ENCODE peak calls at places on chromosome 9, in eight cellular contexts. R is tibial artery; W is GM23248; V is naive thymus-derived CD4-positive, alpha-beta T cell; E is substantia nigra; J is aorta; F is RWPE1; H is heart right ventricle. I is an unnamed sample.

GRCh38 chr9:126612813-126613641 is 701 bp upstream of the LMX1B start:
- DNase-seq in J (peak), E (no peak), H (no peak), W (peak), R (no peak), V (no peak), F (no peak), I (peak)

GRCh38 chr9:109602987-109603386 is 104.9 kb upstream of the PTPN3 start:
- DNase-seq in W (peak), E (no peak), R (no peak), F (no peak), H (no peak), J (no peak), V (no peak), I (no peak)

GRCh38 chr9:127931092-127931881 is 710 bp upstream of the PIP5KL1 start:
- DNase-seq in H (no peak), W (peak), R (no peak), E (no peak), J (no peak), F (peak), V (no peak), I (no peak)

GRCh38 chr9:35920004-35920658 is 10.8 kb downstream of the SPAAR start:
- DNase-seq in F (no peak), E (no peak), W (peak), H (no peak), V (no peak), R (no peak), J (no peak), I (no peak)

GRCh38 chr9:73280113-73280512 is 128.4 kb downstream of the ANXA1 start:
- DNase-seq in W (no peak), F (no peak), E (no peak), J (no peak), H (no peak), V (no peak), R (no peak), I (no peak)

GRCh38 chr9:125189011-125189360 is 617 bp downstream of the PPP6C start:
- DNase-seq in W (peak), E (no peak), F (peak), J (peak), H (peak), V (peak), R (no peak), I (no peak)

GRCh38 chr9:109108318-109108717 is 11.4 kb downstream of the TMEM245 start:
- DNase-seq in W (peak), F (no peak), R (no peak), H (no peak), E (no peak), V (no peak), J (no peak), I (no peak)

GRCh38 chr9:31355159-31355882 is 1029.1 kb upstream of the ACO1 start:
- DNase-seq in J (no peak), V (no peak), W (no peak), E (no peak), F (no peak), R (no peak), H (no peak), I (no peak)

GRCh38 chr9:122789256-122790046 is 718 bp downstream of the OR5C1 start:
- DNase-seq in R (no peak), E (no peak), J (no peak), H (no peak), F (no peak), W (no peak), V (no peak), I (peak)

GRCh38 chr9:84703793-84704192 is 34.3 kb downstream of the NTRK2 start:
- DNase-seq in H (no peak), R (no peak), W (no peak), V (no peak), E (no peak), F (no peak), J (no peak), I (no peak)

GRCh38 chr9:99264070-99264469 is 42.0 kb downstream of the SEC61B start:
- DNase-seq in H (no peak), F (no peak), R (no peak), E (no peak), J (no peak), W (peak), V (no peak), I (no peak)

GRCh38 chr9:110835404-110835803 is 166.8 kb downstream of the MUSK start:
- DNase-seq in R (no peak), E (no peak), H (no peak), V (no peak), J (no peak), W (peak), F (peak), I (no peak)

GRCh38 chr9:113220467-113221002 is 542 bp downstream of the FKBP15 start:
- DNase-seq in W (peak), J (no peak), V (no peak), R (no peak), E (no peak), H (no peak), F (peak), I (no peak)

GRCh38 chr9:121581775-121582600 is 69.4 kb upstream of the DAB2IP start:
- DNase-seq in V (no peak), R (no peak), F (no peak), E (peak), W (no peak), H (no peak), J (no peak), I (no peak)

GRCh38 chr9:18296702-18297531 is 177.0 kb upstream of the ADAMTSL1 start:
- DNase-seq in H (no peak), E (no peak), F (no peak), J (no peak), V (no peak), R (no peak), W (peak), I (no peak)

GRCh38 chr9:104856413-104856941 is 71.5 kb downstream of the ABCA1 start:
- DNase-seq in W (peak), J (no peak), E (no peak), V (no peak), R (no peak), H (no peak), F (no peak), I (no peak)

GRCh38 chr9:113446323-113446740 is 17.2 kb upstream of the RGS3 start:
- DNase-seq in V (no peak), W (peak), R (no peak), H (no peak), F (peak), J (no peak), E (no peak), I (no peak)

GRCh38 chr9:35488019-35488418 is 1.9 kb upstream of the RUSC2 start:
- DNase-seq in H (peak), J (no peak), W (peak), E (no peak), F (no peak), V (no peak), R (no peak), I (no peak)

GRCh38 chr9:10062629-10063395 is 550.0 kb downstream of the PTPRD start:
- DNase-seq in H (no peak), W (peak), R (no peak), E (no peak), J (no peak), F (peak), V (no peak), I (no peak)

GRCh38 chr9:11821541-11821940 is 871.6 kb upstream of the TYRP1 start:
- DNase-seq in J (no peak), R (no peak), W (no peak), H (no peak), E (no peak), F (no peak), V (no peak), I (no peak)

DNA sequence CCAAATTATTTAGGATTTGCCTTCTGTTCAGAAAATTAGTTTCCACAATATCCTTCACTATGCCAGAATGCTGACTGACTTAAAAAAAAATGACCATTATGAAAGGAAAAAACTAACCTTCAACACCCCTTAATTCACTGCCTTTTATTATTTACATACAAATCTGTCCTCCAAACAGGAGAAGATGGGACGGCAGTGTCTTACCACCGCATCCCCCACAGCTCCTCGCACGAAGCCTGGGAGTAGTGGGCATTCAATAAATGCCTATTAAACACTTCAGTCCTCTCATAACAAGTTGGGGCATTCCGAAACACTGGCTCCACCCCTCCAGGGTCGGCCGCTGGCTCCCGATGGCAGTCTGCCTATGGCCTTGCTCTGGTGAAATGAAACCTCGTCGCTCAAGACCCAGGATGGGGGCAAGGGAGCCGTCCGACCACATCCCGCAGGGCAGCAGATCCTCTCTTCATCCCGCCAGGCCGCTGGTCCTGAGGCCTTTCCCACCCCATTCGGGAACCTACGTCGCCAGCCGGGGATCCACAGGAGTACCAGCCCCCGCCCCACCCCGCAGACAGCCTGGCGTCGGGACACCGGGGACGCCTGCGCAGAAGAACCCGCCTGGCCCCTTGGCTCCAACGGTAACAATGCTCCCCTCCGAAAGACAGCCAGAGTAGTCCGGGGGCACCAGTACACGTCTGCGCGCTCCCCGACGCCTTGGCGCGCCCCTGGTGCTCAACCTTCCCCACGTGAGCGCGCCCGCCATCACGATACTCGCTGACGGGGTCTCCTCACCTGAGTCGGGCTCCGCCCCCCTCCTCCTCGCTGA is 613 bp downstream of the ZBTB5 start:
- DNase-seq in R (peak), E (peak), H (peak), V (peak), W (peak), J (peak), F (peak), I (peak)
- H3K27ac ChIP-seq in R (peak), E (peak), H (peak), V (peak), W (peak), J (peak), F (peak), I (peak)

GRCh38 chr9:83472221-83472665 is 66.0 kb downstream of the FRMD3 start:
- DNase-seq in W (peak), E (no peak), J (no peak), F (peak), H (peak), R (no peak), V (no peak), I (no peak)

GRCh38 chr9:83471223-83471622 is 67.0 kb downstream of the FRMD3 start:
- DNase-seq in W (no peak), H (no peak), R (no peak), V (no peak), F (no peak), J (no peak), E (no peak), I (no peak)

GRCh38 chr9:83466877-83467276 is 71.3 kb downstream of the FRMD3 start:
- DNase-seq in V (no peak), R (no peak), W (no peak), E (no peak), F (no peak), H (no peak), J (no peak), I (no peak)

GRCh38 chr9:83472764-83473163 is 65.4 kb downstream of the FRMD3 start:
- DNase-seq in J (no peak), F (no peak), V (no peak), W (no peak), E (no peak), R (no peak), H (no peak), I (no peak)

DNA sequence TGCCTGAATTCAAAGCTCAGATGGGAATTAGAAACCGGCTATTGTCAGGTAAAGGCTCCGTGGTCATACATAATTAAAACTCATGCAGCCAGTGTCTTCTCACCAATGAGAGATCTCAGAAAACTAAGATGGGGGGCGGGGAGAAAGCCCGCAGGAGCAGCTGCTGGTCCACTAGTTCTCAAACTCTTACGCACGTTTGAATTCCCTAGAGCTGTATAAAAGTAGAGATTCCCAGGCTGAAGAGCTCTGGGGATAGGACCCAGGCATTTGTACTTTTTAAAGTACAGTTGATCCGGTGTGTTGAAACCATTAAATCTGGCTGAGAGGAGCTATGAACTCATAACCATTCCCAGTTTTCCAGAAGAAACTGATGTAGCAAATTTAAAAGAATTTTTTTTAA is 68.5 kb downstream of the FRMD3 start:
- DNase-seq in J (no peak), F (no peak), H (peak), V (no peak), E (no peak), R (no peak), W (no peak), I (no peak)
- H3K27ac ChIP-seq in J (no peak), F (no peak), H (peak), V (no peak), E (no peak), R (no peak), W (no peak), I (no peak)

GRCh38 chr9:135090081-135090480 is 2.6 kb downstream of the OLFM1 start:
- DNase-seq in J (no peak), F (no peak), H (no peak), V (no peak), R (no peak), E (no peak), W (no peak), I (no peak)
- H3K27ac ChIP-seq in J (no peak), F (no peak), H (no peak), V (no peak), R (no peak), E (no peak), W (no peak), I (no peak)

GRCh38 chr9:74494490-74494889 is 2.6 kb upstream of the RORB start:
- DNase-seq in H (no peak), V (no peak), E (no peak), J (no peak), W (no peak), F (no peak), R (no peak), I (no peak)
- H3K27ac ChIP-seq in H (no peak), V (no peak), E (no peak), J (no peak), W (no peak), F (no peak), R (no peak), I (no peak)

GRCh38 chr9:38059233-38059936 is 9.6 kb downstream of the SHB start:
- DNase-seq in H (no peak), J (no peak), F (no peak), W (peak), V (no peak), E (no peak), R (no peak), I (no peak)
- H3K27ac ChIP-seq in H (peak), J (peak), F (peak), W (no peak), V (no peak), E (no peak), R (peak), I (no peak)